ENCODE peak calls at places on chromosomes 13 and 19, in four cellular contexts. One of them, this sample, is unnamed.

GRCh38 chr19:33435706-33436359 is 62.3 kb downstream of the CEBPG start:
- DNase-seq in GM12878: no peak
- DNase-seq in HL-60: no peak
- DNase-seq in K562: no peak
- DNase-seq in this sample: no peak

GRCh38 chr19:10412257-10412977 is 7.9 kb upstream of the PDE4A start:
- DNase-seq in GM12878: peak; percentile 94
- DNase-seq in K562: no peak
- DNase-seq in HL-60: no peak
- DNase-seq in this sample: no peak

GRCh38 chr13:75418186-75418843 is 63.7 kb downstream of the TBC1D4 start:
- DNase-seq in K562: no peak
- DNase-seq in GM12878: no peak
- DNase-seq in HL-60: no peak
- DNase-seq in this sample: no peak

GRCh38 chr13:55087085-55087484 is 2053.6 kb upstream of the PRR20A start:
- DNase-seq in GM12878: no peak
- DNase-seq in HL-60: no peak
- DNase-seq in K562: no peak
- DNase-seq in this sample: no peak

GRCh38 chr19:51163257-51163656 is 21.2 kb downstream of the SIGLEC7 start:
- DNase-seq in HL-60: no peak
- DNase-seq in K562: no peak
- DNase-seq in GM12878: no peak
- DNase-seq in this sample: no peak

GRCh38 chr19:20840371-20840770 is 64.3 kb downstream of the ZNF66 start:
- DNase-seq in GM12878: no peak
- DNase-seq in K562: no peak
- DNase-seq in HL-60: no peak
- DNase-seq in this sample: no peak

GRCh38 chr13:77373541-77373940 is 46.6 kb upstream of the MYCBP2 start:
- DNase-seq in K562: no peak
- DNase-seq in GM12878: no peak
- DNase-seq in HL-60: no peak
- DNase-seq in this sample: no peak

GRCh38 chr13:109389892-109390345 is 396.5 kb downstream of the IRS2 start:
- DNase-seq in GM12878: no peak
- DNase-seq in HL-60: peak; percentile 92
- DNase-seq in K562: no peak
- DNase-seq in this sample: no peak

GRCh38 chr13:48595330-48596127 is 58.2 kb upstream of the CYSLTR2 start:
- DNase-seq in K562: peak; percentile 57
- DNase-seq in GM12878: no peak
- DNase-seq in HL-60: peak; percentile 89
- DNase-seq in this sample: no peak

GRCh38 chr13:97058896-97059295 is 64.6 kb upstream of the OXGR1 start:
- DNase-seq in K562: no peak
- DNase-seq in GM12878: no peak
- DNase-seq in HL-60: no peak
- DNase-seq in this sample: no peak

GRCh38 chr19:39125199-39125553 is 410 bp upstream of the PAK4 start:
- DNase-seq in K562: no peak
- DNase-seq in GM12878: no peak
- DNase-seq in HL-60: no peak
- DNase-seq in this sample: no peak

GRCh38 chr13:77036294-77036693 is 9.3 kb upstream of the FBXL3 start:
- DNase-seq in K562: no peak
- DNase-seq in GM12878: no peak
- DNase-seq in HL-60: no peak
- DNase-seq in this sample: no peak

GRCh38 chr19:54209058-54209747 is 8.5 kb downstream of the RPS9 start:
- DNase-seq in K562: peak; percentile 44
- DNase-seq in HL-60: no peak
- DNase-seq in GM12878: no peak
- DNase-seq in this sample: no peak

GRCh38 chr13:23868521-23868920 is 20.7 kb downstream of the MIPEP start:
- DNase-seq in HL-60: no peak
- DNase-seq in GM12878: no peak
- DNase-seq in K562: no peak
- DNase-seq in this sample: no peak

GRCh38 chr19:47315125-47315821 is 5.6 kb downstream of the C5AR1 start:
- DNase-seq in K562: peak; percentile 93
- DNase-seq in GM12878: no peak
- DNase-seq in HL-60: peak; percentile 95
- DNase-seq in this sample: no peak

GRCh38 chr13:74073231-74073630 is 61.0 kb downstream of the KLF12 start:
- DNase-seq in HL-60: no peak
- DNase-seq in GM12878: no peak
- DNase-seq in K562: no peak
- DNase-seq in this sample: no peak

GRCh38 chr19:39444598-39445257 is 654 bp upstream of the SUPT5H start:
- DNase-seq in K562: peak; percentile 38
- DNase-seq in GM12878: no peak
- DNase-seq in HL-60: no peak
- DNase-seq in this sample: no peak

GRCh38 chr19:40424637-40425449 is 949 bp downstream of the SERTAD1 start:
- DNase-seq in GM12878: no peak
- DNase-seq in K562: peak; percentile 56
- DNase-seq in HL-60: no peak
- DNase-seq in this sample: no peak

GRCh38 chr19:55256562-55257460 is 2.0 kb downstream of the PPP6R1 start:
- DNase-seq in K562: peak; percentile 39
- DNase-seq in HL-60: peak; percentile 22
- DNase-seq in GM12878: no peak
- DNase-seq in this sample: no peak
- TF ChIP-seq SPI1 in K562: no peak
- TF ChIP-seq SPI1 in HL-60: no peak
- TF ChIP-seq SPI1 in GM12878: no peak
- TF ChIP-seq SPI1 in this sample: no peak

GRCh38 chr13:78978381-78978998 is 319.5 kb upstream of the OBI1 start:
- DNase-seq in GM12878: peak; percentile 24
- DNase-seq in HL-60: peak; percentile 66
- DNase-seq in K562: peak; percentile 52
- DNase-seq in this sample: peak; percentile 1
- TF ChIP-seq SPI1 in GM12878: no peak
- TF ChIP-seq SPI1 in HL-60: no peak
- TF ChIP-seq SPI1 in K562: no peak
- TF ChIP-seq SPI1 in this sample: no peak

GRCh38 chr13:61728468-61728867 is 312.8 kb upstream of the PCDH20 start:
- DNase-seq in HL-60: no peak
- DNase-seq in GM12878: no peak
- DNase-seq in K562: no peak
- DNase-seq in this sample: no peak
- TF ChIP-seq SPI1 in HL-60: no peak
- TF ChIP-seq SPI1 in GM12878: no peak
- TF ChIP-seq SPI1 in K562: no peak
- TF ChIP-seq SPI1 in this sample: no peak

DNA sequence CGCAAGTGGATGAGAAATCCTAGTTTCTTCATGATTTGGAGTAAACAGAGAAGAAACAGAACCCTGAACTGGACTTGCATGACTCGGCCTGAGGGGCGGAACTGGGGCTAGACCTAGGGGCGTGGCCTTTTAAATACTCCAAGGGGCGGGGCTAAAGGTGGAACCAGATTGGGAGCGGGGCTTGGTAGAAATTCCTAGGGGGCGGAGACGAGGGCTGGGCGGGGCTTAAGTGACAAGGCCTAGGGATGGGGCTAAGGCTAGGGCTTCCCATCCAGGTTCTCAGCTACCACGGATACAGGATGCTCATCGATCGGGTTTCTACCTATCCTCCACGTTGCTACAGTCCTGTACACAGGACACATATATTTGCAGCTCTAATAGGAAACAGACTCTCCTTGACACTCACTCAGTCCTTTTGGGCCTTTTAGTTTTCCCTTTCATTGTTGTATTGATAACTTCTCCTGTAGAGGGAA is 372 bp upstream of the ZNF699 start:
- DNase-seq in K562: peak; percentile 95
- DNase-seq in GM12878: no peak
- DNase-seq in HL-60: peak; percentile 91
- DNase-seq in this sample: no peak
- TF ChIP-seq SPI1 in K562: peak; percentile 70
- TF ChIP-seq SPI1 in GM12878: peak; percentile 12
- TF ChIP-seq SPI1 in HL-60: peak; percentile 4
- TF ChIP-seq SPI1 in this sample: no peak

GRCh38 chr19:15425321-15425950 is 6.6 kb upstream of the AKAP8L start:
- DNase-seq in K562: no peak
- DNase-seq in GM12878: no peak
- DNase-seq in HL-60: no peak
- DNase-seq in this sample: no peak
- TF ChIP-seq SPI1 in K562: no peak
- TF ChIP-seq SPI1 in GM12878: no peak
- TF ChIP-seq SPI1 in HL-60: no peak
- TF ChIP-seq SPI1 in this sample: no peak

DNA sequence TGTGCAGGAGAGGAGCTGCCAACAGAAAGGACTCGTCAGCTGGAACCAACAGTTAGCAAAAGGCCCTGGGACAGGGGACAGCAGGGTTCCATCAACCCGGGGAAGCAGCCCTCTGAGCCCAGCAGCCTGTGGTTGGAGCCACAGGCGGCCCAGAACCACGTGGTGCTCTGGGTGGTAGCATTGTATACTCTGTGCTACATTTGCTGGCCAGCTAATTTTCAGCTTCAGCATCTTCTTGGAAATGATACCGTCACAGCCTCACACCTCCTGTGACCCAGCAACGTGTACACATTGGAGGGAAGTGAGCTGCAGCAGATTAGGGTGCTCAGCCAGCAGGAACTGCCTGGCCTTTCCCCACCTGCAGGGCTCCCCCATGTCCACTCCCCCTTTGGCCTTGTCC is 13.1 kb upstream of the MTIF3 start:
- DNase-seq in GM12878: no peak
- DNase-seq in HL-60: no peak
- DNase-seq in K562: no peak
- DNase-seq in this sample: no peak
- TF ChIP-seq SPI1 in GM12878: no peak
- TF ChIP-seq SPI1 in HL-60: no peak
- TF ChIP-seq SPI1 in K562: no peak
- TF ChIP-seq SPI1 in this sample: no peak

DNA sequence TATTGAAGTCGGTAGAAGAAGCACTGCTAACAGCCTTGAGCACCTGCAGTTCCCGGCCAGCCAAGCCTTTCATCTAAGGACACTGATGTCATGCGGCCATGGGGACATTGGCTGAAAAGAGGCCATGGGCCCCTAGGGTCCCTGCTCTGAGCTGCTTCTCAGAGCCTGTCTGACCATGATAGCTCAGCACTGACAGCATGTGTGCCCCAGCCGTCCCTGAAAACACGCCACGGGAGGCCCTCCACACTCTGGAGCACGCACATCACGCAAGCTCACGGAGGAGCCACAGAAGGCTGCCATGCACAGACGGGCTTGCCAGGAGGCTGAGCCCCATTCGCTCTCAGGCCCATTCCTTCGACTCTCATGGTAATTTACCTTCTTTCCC is 51.8 kb downstream of the MLLT1 start:
- DNase-seq in HL-60: no peak
- DNase-seq in GM12878: no peak
- DNase-seq in K562: no peak
- DNase-seq in this sample: no peak
- TF ChIP-seq SPI1 in HL-60: no peak
- TF ChIP-seq SPI1 in GM12878: no peak
- TF ChIP-seq SPI1 in K562: no peak
- TF ChIP-seq SPI1 in this sample: no peak

GRCh38 chr13:59774511-59774911 is 389.2 kb downstream of the DIAPH3 start:
- DNase-seq in GM12878: no peak
- DNase-seq in K562: no peak
- DNase-seq in HL-60: no peak
- DNase-seq in this sample: no peak
- TF ChIP-seq SPI1 in GM12878: no peak
- TF ChIP-seq SPI1 in K562: no peak
- TF ChIP-seq SPI1 in HL-60: no peak
- TF ChIP-seq SPI1 in this sample: no peak

DNA sequence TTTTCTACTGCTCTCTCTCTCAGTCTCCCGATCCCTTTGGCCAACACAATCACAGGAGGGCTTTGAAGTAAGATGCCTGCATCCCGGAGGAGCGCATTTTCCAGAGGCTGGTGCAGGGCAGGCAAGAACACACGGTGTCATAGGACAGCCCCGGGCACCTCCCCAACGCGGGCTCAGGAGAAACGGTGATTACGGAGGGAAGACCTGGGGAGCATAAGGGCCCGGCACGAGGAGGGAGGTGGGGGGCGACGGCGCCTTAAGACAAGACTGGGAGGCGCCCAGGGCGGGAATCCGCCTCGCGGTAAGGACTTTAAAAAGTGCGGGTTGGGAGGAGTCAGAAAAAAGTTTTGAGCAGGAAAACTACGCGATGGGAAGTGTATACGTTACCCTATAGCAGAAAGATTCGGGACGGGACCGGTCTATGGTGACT is 18.7 kb upstream of the ZNF888 start:
- DNase-seq in HL-60: peak; percentile 21
- DNase-seq in K562: peak; percentile 55
- DNase-seq in GM12878: no peak
- DNase-seq in this sample: no peak
- TF ChIP-seq SPI1 in HL-60: no peak
- TF ChIP-seq SPI1 in K562: no peak
- TF ChIP-seq SPI1 in GM12878: no peak
- TF ChIP-seq SPI1 in this sample: no peak

DNA sequence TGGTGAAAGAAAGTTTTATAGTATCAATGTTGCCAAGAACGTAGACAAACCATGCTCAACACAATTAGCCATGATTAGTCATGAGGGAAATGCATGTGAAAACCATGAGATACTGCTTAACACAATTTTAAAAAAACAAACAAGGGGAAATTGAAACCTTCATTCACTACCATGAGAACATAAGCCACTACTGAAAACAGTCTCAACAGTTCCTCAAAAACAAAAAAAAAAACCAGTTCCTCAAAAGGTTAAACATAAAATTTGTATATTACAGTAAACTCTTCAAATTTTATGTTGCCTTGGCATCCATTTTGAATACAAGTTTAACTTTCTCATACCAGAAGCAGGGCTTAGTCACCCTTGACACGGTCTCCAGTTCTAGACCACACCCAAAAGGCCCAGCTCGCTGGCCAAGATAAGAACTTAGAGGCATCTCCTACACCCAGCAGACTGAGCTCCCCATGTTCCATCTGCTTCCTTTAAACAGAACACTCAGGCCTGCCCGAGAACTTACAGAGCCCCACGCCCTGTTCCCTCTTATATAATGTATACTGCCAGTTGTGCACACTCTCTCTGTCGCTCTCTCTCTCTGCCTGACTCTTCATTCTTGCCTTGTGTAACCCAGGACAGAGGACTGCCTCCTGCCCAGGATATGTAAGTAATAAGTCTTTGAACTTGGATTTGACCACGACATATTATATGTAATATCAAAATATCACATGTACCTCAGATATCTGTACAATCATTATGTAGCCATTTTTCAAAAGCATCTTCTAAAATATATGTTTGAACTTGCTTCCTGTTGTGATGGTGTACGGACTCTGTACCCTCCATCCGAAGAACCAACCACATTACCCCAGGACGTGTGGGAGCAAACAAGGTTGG is 67.4 kb downstream of the STK24 start:
- DNase-seq in HL-60: peak; percentile 88
- DNase-seq in K562: peak; percentile 93
- DNase-seq in GM12878: peak; percentile 79
- DNase-seq in this sample: no peak
- TF ChIP-seq SPI1 in HL-60: peak; percentile 94
- TF ChIP-seq SPI1 in K562: no peak
- TF ChIP-seq SPI1 in GM12878: peak; percentile 88
- TF ChIP-seq SPI1 in this sample: peak; percentile 82